ENCODE peak calls at places on chromosomes 2 and 18, in eight cellular contexts. X is RWPE1, M is thyroid gland, H is K562, L is HFFc6, Z is astrocyte of the cerebellum, C is HL-60, Y is omental fat pad. P is an unnamed sample.

GRCh38 chr2:178770518-178770917 is 36.7 kb downstream of the TTN start:
- DNase-seq in M (no peak), L (no peak), H (no peak), X (no peak), Y (no peak), C (no peak), Z (no peak), P (no peak)

GRCh38 chr2:107349329-107349728 is 463.4 kb upstream of the ST6GAL2 start:
- DNase-seq in Z (no peak), H (no peak), Y (no peak), L (no peak), M (no peak), C (no peak), X (no peak), P (no peak)

GRCh38 chr2:75729861-75730260 is 19.1 kb upstream of the GCFC2 start:
- DNase-seq in H (no peak), L (peak), X (no peak), Z (no peak), C (no peak), M (no peak), Y (no peak), P (no peak)

GRCh38 chr2:174195253-174195652 is 53.1 kb downstream of the OLA1 start:
- DNase-seq in H (no peak), C (no peak), M (no peak), Z (no peak), Y (no peak), L (no peak), X (no peak), P (no peak)

GRCh38 chr18:8685141-8685913 is 20.0 kb upstream of the MTCL1 start:
- DNase-seq in X (peak), Y (no peak), Z (peak), L (no peak), H (no peak), M (no peak), C (no peak), P (no peak)

GRCh38 chr2:127635380-127636237 is 10.3 kb upstream of the GPR17 start:
- DNase-seq in Y (no peak), X (no peak), M (no peak), Z (no peak), L (no peak), C (no peak), H (no peak), P (no peak)

GRCh38 chr2:34215174-34215573 is 616.1 kb upstream of the FAM98A start:
- DNase-seq in C (no peak), X (no peak), Y (no peak), Z (no peak), L (no peak), M (no peak), H (no peak), P (no peak)

GRCh38 chr2:36672199-36672598 is 24.3 kb upstream of the VIT start:
- DNase-seq in M (no peak), H (no peak), Z (peak), Y (no peak), L (peak), X (peak), C (peak), P (peak)

GRCh38 chr2:232265329-232265728 is 113.2 kb upstream of the ALPP start:
- DNase-seq in C (no peak), Z (no peak), H (no peak), M (no peak), Y (no peak), L (no peak), X (no peak), P (no peak)

GRCh38 chr2:210169871-210170441 is 1.3 kb downstream of the KANSL1L start:
- DNase-seq in H (no peak), Y (no peak), X (peak), C (peak), Z (peak), M (no peak), L (peak), P (no peak)

GRCh38 chr2:113133696-113134558 is 6.5 kb downstream of the IL1RN start:
- DNase-seq in Z (no peak), Y (no peak), C (no peak), M (no peak), L (no peak), H (no peak), X (no peak), P (no peak)

GRCh38 chr2:132589966-132590365 is 80.0 kb downstream of the LYPD1 start:
- DNase-seq in L (no peak), X (no peak), Y (no peak), C (no peak), Z (no peak), H (no peak), M (no peak), P (no peak)

GRCh38 chr2:17971531-17971930 is 93.1 kb downstream of the KCNS3 start:
- DNase-seq in L (no peak), Z (no peak), Y (no peak), H (no peak), M (no peak), X (no peak), C (no peak), P (no peak)

GRCh38 chr18:10490401-10491289 is 35.2 kb upstream of the NAPG start:
- DNase-seq in L (no peak), H (peak), Z (no peak), X (no peak), C (peak), M (peak), Y (no peak), P (peak)

GRCh38 chr18:42030586-42031182 is 75.7 kb downstream of the PIK3C3 start:
- DNase-seq in C (peak), H (peak), M (peak), X (peak), L (peak), Y (no peak), Z (no peak), P (peak)

GRCh38 chr2:153963247-153963646 is 91.5 kb downstream of the GALNT13 start:
- DNase-seq in C (no peak), M (no peak), L (no peak), Y (no peak), X (no peak), Z (no peak), H (no peak), P (no peak)

GRCh38 chr18:43665239-43665788 is 388.0 kb upstream of the SYT4 start:
- DNase-seq in H (no peak), Z (peak), L (peak), M (no peak), X (peak), C (no peak), Y (no peak), P (no peak)

GRCh38 chr2:239678666-239679296 is 278.0 kb upstream of the HDAC4 start:
- DNase-seq in C (no peak), M (no peak), Z (no peak), X (no peak), Y (no peak), H (no peak), L (no peak), P (no peak)

GRCh38 chr2:111178730-111179405 is 58.2 kb downstream of the BCL2L11 start:
- DNase-seq in C (peak), X (no peak), H (no peak), Z (peak), L (no peak), M (no peak), Y (no peak), P (peak)

GRCh38 chr2:55419514-55420243 is at the start of gene CCDC88A:
- DNase-seq in M (peak), X (peak), H (peak), Y (peak), Z (peak), C (peak), L (peak), P (peak)
- TF ChIP-seq CTCF in M (peak), X (no peak), H (peak), Y (no peak), Z (peak), C (no peak), L (peak), P (no peak)

DNA sequence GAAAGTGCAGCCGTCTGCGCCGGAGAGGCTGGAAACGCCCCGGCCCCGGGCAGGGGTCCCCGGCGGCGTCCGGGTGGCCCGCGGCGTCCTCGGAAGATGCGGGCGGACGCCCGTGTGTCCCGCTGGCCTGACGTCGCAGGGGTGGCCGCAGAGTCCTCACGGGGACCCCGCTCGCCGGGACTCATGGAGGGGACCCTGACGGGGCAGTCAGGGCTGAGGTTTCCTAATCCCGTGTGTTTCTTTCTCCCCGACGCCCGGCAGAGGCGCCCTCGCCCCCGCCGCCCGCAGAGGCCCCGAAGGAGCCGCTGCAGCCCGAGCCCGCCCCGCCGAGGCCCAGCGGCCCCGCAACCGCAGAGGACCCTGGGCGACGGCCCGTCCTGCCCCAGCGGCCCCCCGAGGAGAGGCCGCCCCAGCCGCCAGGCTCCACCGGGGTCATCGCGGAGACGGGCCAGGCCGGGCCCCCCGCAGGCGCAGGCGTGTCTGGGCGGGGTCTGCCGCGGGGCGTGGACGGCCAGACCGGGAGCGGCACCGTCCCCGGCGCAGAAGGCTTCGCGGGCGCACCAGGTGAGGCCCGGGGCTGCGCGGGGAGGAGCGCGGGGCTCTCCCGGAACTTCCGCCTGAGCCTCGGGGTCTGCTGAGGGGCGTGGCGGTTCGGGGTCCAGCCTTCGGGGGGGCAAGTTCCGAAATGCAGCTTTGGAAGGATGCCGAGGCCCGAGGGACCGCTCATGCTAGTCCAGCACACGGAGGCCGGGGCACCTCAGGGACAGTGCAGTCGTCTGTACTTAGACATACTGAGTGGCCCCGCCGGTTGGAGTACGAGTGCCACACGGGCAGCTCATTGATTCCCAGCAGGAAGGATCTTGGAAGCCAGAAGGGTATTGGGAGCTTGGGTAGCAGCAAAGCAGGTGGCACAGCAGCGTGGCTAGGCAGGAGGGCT is 60.0 kb downstream of the EMILIN2 start:
- DNase-seq in Z (no peak), X (peak), H (peak), L (no peak), M (peak), Y (no peak), C (peak), P (peak)
- TF ChIP-seq CTCF in Z (no peak), X (peak), H (peak), L (peak), M (no peak), Y (no peak), C (peak), P (peak)

GRCh38 chr2:1814061-1814460 is 69.7 kb upstream of the PXDN start:
- DNase-seq in C (no peak), M (no peak), X (no peak), Z (no peak), L (no peak), H (no peak), Y (no peak), P (no peak)

GRCh38 chr2:1816414-1816911 is 72.1 kb upstream of the PXDN start:
- DNase-seq in Y (no peak), M (no peak), H (no peak), C (no peak), L (no peak), X (no peak), Z (peak), P (no peak)

GRCh38 chr2:1814616-1815015 is 70.3 kb upstream of the PXDN start:
- DNase-seq in M (peak), C (no peak), Y (no peak), L (no peak), X (no peak), H (no peak), Z (no peak), P (no peak)

GRCh38 chr2:1813371-1813770 is 69.1 kb upstream of the PXDN start:
- DNase-seq in H (no peak), Y (no peak), L (no peak), C (no peak), M (no peak), Z (no peak), X (no peak), P (no peak)

GRCh38 chr2:1815053-1815452 is 70.7 kb upstream of the PXDN start:
- DNase-seq in C (no peak), L (no peak), X (no peak), Z (no peak), H (no peak), Y (no peak), M (no peak), P (no peak)
- TF ChIP-seq CTCF in C (no peak), L (no peak), X (no peak), Z (no peak), H (no peak), Y (no peak), M (no peak), P (no peak)

GRCh38 chr2:158300394-158300793 is 156.2 kb downstream of the CCDC148 start:
- DNase-seq in C (no peak), H (no peak), Y (no peak), Z (no peak), M (no peak), X (no peak), L (no peak), P (no peak)

GRCh38 chr2:158293722-158294121 is 162.8 kb downstream of the CCDC148 start:
- DNase-seq in Y (no peak), M (no peak), H (no peak), C (no peak), X (no peak), Z (no peak), L (no peak), P (no peak)

GRCh38 chr2:158291544-158292175 is 164.9 kb downstream of the CCDC148 start:
- DNase-seq in L (no peak), Y (no peak), C (no peak), H (no peak), M (no peak), X (peak), Z (no peak), P (no peak)

GRCh38 chr2:158297606-158298005 is 158.9 kb downstream of the CCDC148 start:
- DNase-seq in Y (no peak), X (no peak), L (peak), M (no peak), C (peak), Z (peak), H (no peak), P (peak)

DNA sequence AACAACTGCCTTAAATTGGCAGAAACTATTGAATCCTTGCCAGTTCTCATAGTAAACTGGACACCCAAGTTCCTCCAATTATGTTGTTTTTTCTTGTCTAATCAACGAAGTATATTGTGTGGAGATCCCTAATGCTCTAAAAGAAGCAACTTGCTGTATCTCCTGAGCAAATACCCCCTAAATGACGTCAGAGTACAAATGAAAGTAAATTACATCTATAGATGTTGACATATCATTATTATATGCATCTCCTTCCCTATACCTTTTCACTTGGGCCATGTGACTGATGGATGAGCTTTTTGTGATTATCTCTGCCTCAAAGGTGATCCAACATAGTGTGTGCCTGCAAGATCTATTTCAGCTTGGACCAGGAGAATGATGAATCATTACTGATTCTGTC is 159.4 kb downstream of the CCDC148 start:
- DNase-seq in M (no peak), Y (no peak), L (no peak), H (no peak), C (no peak), X (no peak), Z (peak), P (no peak)
- TF ChIP-seq CTCF in M (no peak), Y (no peak), L (no peak), H (no peak), C (no peak), X (no peak), Z (no peak), P (no peak)

GRCh38 chr18:21509062-21509461 is 91.4 kb downstream of the ESCO1 start:
- DNase-seq in X (no peak), M (no peak), C (no peak), Z (no peak), L (no peak), H (no peak), Y (no peak), P (no peak)
- TF ChIP-seq CTCF in X (no peak), M (no peak), C (no peak), Z (no peak), L (peak), H (no peak), Y (no peak), P (no peak)

GRCh38 chr2:180705551-180705950 is 274.9 kb upstream of the UBE2E3 start:
- DNase-seq in L (no peak), X (no peak), H (no peak), M (no peak), Z (no peak), Y (no peak), C (no peak), P (no peak)

GRCh38 chr2:180707867-180708205 is 272.6 kb upstream of the UBE2E3 start:
- DNase-seq in Z (peak), L (peak), X (peak), C (peak), M (no peak), Y (no peak), H (no peak), P (peak)

GRCh38 chr2:180707175-180707866 is 273.1 kb upstream of the UBE2E3 start:
- DNase-seq in H (no peak), L (no peak), C (no peak), X (no peak), M (no peak), Y (no peak), Z (no peak), P (no peak)

GRCh38 chr2:180705122-180705521 is 275.3 kb upstream of the UBE2E3 start:
- DNase-seq in L (peak), C (no peak), Z (no peak), X (no peak), Y (no peak), H (no peak), M (no peak), P (no peak)

GRCh38 chr2:180706694-180707093 is 273.7 kb upstream of the UBE2E3 start:
- DNase-seq in C (no peak), Z (no peak), X (no peak), M (no peak), L (no peak), H (peak), Y (no peak), P (no peak)
- TF ChIP-seq CTCF in C (no peak), Z (no peak), X (no peak), M (no peak), L (no peak), H (no peak), Y (no peak), P (no peak)

GRCh38 chr2:68650645-68651044 is 7.3 kb downstream of the PROKR1 start:
- DNase-seq in Y (no peak), X (no peak), Z (no peak), H (no peak), C (no peak), M (no peak), L (no peak), P (no peak)

GRCh38 chr2:68645523-68645922 is 2.1 kb downstream of the PROKR1 start:
- DNase-seq in L (no peak), M (no peak), X (no peak), Y (no peak), H (no peak), C (no peak), Z (no peak), P (no peak)

GRCh38 chr2:68643874-68644485 is 601 bp downstream of the PROKR1 start:
- DNase-seq in L (no peak), M (no peak), Z (no peak), C (no peak), X (no peak), H (no peak), Y (no peak), P (no peak)

GRCh38 chr2:68643011-68643873 is at the start of gene PROKR1:
- DNase-seq in Y (no peak), M (peak), L (no peak), Z (no peak), X (peak), H (peak), C (peak), P (peak)

DNA sequence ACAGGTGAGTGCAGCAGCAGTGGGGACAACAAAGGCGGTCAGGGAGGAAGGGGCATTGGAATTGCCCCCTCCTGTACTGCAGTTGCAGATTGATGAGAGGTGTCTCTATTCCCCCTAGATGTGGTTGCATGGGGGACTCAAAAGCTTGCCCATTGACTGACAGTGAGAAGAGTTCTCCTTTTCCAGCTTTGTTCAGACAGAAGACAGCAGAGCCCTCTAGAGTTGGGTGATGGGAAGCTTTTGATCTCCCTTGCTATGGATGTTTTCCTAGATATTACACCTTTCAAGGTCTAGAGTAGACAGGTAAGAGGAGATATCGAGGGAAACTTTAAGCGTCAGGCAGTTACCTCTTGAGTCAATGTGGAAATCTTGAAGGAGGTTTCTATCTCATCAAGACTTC is 2.9 kb downstream of the PROKR1 start:
- DNase-seq in M (no peak), X (no peak), H (no peak), L (no peak), Y (no peak), Z (no peak), C (peak), P (no peak)
- TF ChIP-seq CTCF in M (no peak), X (no peak), H (peak), L (no peak), Y (no peak), Z (peak), C (peak), P (no peak)

DNA sequence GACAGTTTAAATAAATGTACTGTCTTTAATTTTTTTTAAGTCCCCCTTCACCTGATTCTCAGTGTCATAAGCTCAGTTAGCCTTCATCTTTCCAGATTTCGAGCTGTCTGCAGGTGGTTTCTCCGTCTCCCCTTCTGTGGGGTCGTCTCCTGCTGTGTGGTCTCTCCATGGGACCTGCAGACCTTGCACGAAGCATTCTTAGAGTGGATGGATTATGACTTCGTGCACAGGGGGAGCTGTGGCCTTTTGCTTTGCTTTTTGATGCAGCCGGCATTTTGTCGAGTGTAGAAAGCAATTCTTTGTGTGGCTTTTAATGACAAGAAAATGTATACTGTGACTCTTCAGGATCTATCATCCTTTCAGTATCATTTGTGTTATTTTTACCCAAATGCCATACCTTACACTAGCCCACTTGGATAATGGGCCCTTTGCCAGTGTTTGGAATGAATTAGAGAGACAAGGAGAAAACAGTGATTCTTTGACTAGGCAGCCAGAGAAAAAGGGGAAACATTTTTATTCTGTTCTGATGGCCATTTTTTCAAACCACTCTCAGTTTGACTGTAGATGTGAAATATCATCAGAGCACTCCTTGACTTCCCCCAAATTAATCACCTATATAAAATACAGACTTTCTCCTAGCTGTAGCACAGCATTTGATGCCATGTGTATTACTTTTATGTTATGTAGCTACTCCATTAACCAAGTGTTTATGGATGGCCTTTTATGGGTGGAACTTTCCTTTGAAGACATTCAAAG is 54.3 kb downstream of the ITGA6 start:
- DNase-seq in X (no peak), M (no peak), H (no peak), Y (no peak), Z (no peak), C (no peak), L (no peak), P (no peak)
- TF ChIP-seq CTCF in X (no peak), M (no peak), H (no peak), Y (no peak), Z (peak), C (no peak), L (no peak), P (no peak)